ENCODE peak calls at places on chromosomes 6 and 20, in four cellular contexts. One of them, this sample, is unnamed.

GRCh38 chr20:36821964-36822437 is 48.4 kb upstream of the DSN1 start:
- DNase-seq in endodermal cell: peak; percentile 81
- DNase-seq in lower lobe of right lung: no peak
- DNase-seq in H9: no peak
- DNase-seq in this sample: no peak

GRCh38 chr20:38804243-38804642 is 1.3 kb upstream of the PPP1R16B start:
- DNase-seq in endodermal cell: no peak
- DNase-seq in lower lobe of right lung: no peak
- DNase-seq in H9: no peak
- DNase-seq in this sample: no peak

GRCh38 chr20:62587757-62588402 is 54.4 kb upstream of the SLCO4A1 start:
- DNase-seq in endodermal cell: peak; percentile 84
- DNase-seq in lower lobe of right lung: no peak
- DNase-seq in H9: no peak
- DNase-seq in this sample: peak; percentile 40

GRCh38 chr6:152380993-152381898 is 255.9 kb downstream of the SYNE1 start:
- DNase-seq in endodermal cell: no peak
- DNase-seq in lower lobe of right lung: peak; percentile 74
- DNase-seq in H9: peak; percentile 33
- DNase-seq in this sample: peak; percentile 98

GRCh38 chr20:17885544-17885943 is 83.0 kb downstream of the SNX5 start:
- DNase-seq in endodermal cell: no peak
- DNase-seq in lower lobe of right lung: no peak
- DNase-seq in H9: no peak
- DNase-seq in this sample: no peak

GRCh38 chr6:10347561-10348327 is 67.1 kb downstream of the TFAP2A start:
- DNase-seq in endodermal cell: no peak
- DNase-seq in lower lobe of right lung: no peak
- DNase-seq in H9: no peak
- DNase-seq in this sample: no peak

GRCh38 chr6:150687508-150687907 is 87.8 kb downstream of the PLEKHG1 start:
- DNase-seq in endodermal cell: no peak
- DNase-seq in lower lobe of right lung: no peak
- DNase-seq in H9: no peak
- DNase-seq in this sample: no peak

GRCh38 chr6:38349795-38350194 is 289.9 kb downstream of the BTBD9 start:
- DNase-seq in endodermal cell: no peak
- DNase-seq in lower lobe of right lung: no peak
- DNase-seq in H9: no peak
- DNase-seq in this sample: peak; percentile 60

GRCh38 chr6:138222901-138223546 is 4.7 kb upstream of the PBOV1 start:
- DNase-seq in endodermal cell: no peak
- DNase-seq in lower lobe of right lung: no peak
- DNase-seq in H9: no peak
- DNase-seq in this sample: no peak

GRCh38 chr6:96394727-96395126 is 126.9 kb upstream of the UFL1 start:
- DNase-seq in endodermal cell: no peak
- DNase-seq in lower lobe of right lung: no peak
- DNase-seq in H9: no peak
- DNase-seq in this sample: peak; percentile 2

DNA sequence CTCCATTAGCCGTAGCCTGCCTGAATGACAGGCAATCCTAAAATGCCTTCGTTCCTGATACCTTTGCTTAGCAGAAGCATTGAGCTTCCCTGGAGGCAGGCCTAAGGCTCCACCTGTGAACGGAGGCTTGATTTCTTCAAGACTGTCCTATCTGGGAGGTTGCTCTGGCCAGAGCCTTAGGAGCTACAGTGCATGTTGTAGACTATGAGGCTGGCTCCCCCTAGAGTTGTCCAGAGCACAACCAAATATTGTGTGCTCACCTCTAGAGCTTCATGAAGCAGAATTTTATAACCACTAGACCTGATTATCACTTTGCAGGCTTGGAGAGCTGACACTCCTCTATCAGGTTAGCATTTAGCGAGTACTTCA is 217.8 kb downstream of the MAFB start:
- DNase-seq in endodermal cell: peak; percentile 82
- DNase-seq in lower lobe of right lung: no peak
- DNase-seq in H9: peak; percentile 65
- DNase-seq in this sample: no peak
- TF ChIP-seq CTCF in endodermal cell: peak; percentile 80
- TF ChIP-seq CTCF in lower lobe of right lung: no peak
- TF ChIP-seq CTCF in H9: peak; percentile 69
- TF ChIP-seq CTCF in this sample: no peak

DNA sequence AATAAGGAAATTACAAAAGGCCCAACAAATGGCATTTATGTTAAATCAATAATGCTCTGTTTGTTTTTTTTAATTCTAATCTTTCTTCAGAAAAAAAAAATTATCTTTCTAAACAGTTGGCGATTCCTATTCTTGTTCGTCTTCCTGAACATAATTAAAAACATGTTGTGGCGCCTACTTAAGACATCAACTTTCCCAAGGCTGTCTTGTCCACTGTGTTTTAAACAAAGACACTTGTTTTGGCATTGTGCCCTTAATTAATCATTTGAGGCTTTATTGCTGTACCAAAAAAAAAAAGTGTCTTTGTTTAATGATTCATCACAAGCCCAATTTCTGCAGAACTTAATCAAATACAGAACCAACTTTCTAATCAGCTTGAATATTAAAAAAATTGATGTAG is 184.5 kb downstream of the ZNF217 start:
- DNase-seq in endodermal cell: no peak
- DNase-seq in lower lobe of right lung: no peak
- DNase-seq in H9: no peak
- DNase-seq in this sample: peak; percentile 4
- H3K4me1 ChIP-seq in endodermal cell: no peaks in the 10 kb centered on the region
- H3K4me1 ChIP-seq in lower lobe of right lung: peaks cover 14% of the 10 kb centered on the region
- H3K4me1 ChIP-seq in H9: peaks cover 4% of the 10 kb centered on the region
- H3K4me1 ChIP-seq in this sample: no peaks in the 10 kb centered on the region

DNA sequence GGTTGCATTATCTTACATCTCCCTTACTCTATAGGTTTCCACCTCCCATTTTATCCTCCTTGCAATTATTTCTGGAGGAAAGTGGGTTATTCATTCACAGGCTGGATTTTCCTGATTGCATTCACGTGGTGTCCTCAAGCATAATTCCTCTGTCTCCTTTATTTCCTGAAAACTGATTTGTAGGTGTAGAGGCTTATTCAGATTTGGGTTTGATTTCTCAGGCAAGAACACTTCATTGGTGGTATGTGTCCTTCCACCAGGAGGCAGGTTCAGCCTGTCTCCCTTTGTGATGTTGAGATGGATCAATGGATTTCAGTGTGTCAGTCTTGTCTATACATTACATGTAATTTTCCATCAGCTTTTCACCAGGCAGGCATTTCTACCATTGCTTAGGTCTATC is 17.3 kb downstream of the DNPH1 start:
- DNase-seq in endodermal cell: no peak
- DNase-seq in lower lobe of right lung: no peak
- DNase-seq in H9: no peak
- DNase-seq in this sample: no peak
- TF ChIP-seq CTCF in endodermal cell: peak; percentile 62
- TF ChIP-seq CTCF in lower lobe of right lung: no peak
- TF ChIP-seq CTCF in H9: peak; percentile 46
- TF ChIP-seq CTCF in this sample: no peak

GRCh38 chr6:52666523-52666922 is 4.4 kb upstream of the TMEM14A start:
- DNase-seq in endodermal cell: no peak
- DNase-seq in lower lobe of right lung: no peak
- DNase-seq in H9: no peak
- DNase-seq in this sample: no peak

GRCh38 chr6:52664991-52665686 is 5.8 kb upstream of the TMEM14A start:
- DNase-seq in endodermal cell: peak; percentile 51
- DNase-seq in lower lobe of right lung: no peak
- DNase-seq in H9: no peak
- DNase-seq in this sample: no peak

GRCh38 chr6:52663935-52664184 is 7.1 kb upstream of the TMEM14A start:
- DNase-seq in endodermal cell: no peak
- DNase-seq in lower lobe of right lung: no peak
- DNase-seq in H9: no peak
- DNase-seq in this sample: no peak

GRCh38 chr6:52663120-52663934 is 7.6 kb upstream of the TMEM14A start:
- DNase-seq in endodermal cell: peak; percentile 61
- DNase-seq in lower lobe of right lung: no peak
- DNase-seq in H9: no peak
- DNase-seq in this sample: peak; percentile 86

DNA sequence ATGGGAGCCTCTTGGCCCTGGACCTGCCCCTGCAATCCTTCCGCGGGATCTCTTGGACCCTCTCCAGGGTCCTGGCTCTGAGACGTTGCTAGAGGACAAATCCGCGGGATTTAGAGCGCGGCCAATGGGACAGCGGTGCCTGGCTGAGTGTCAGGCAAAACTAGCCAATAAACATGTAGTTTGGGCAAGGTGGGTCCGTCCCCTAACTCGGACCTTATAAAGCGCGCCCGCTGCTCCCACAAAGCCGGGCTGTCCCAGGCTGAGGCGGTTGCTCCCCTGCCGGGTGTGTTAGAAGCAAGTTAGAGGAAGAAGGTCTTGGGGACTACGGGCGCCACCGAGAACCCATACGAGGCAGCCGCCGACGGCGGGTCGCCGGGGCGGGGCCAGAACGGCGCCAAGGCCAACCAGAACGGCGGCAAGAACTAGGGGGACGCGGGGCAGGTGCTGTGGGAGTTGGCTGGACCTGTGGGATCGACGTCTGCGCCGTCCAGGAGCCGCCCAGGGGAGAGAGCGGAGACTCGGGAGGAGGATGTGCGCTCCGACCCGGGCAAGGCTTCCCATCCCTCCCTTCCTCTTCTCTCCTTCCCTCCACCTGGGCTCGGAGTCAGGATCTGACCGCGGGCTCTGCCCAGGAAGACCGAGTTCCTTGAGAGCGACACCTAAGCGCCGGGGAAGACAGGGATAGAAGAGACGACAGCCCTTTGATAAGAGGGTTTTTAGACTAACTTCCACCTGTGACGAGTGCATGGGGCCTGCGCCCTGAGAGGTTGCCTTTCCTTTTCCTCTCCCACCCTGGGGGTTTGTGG is 6.5 kb upstream of the TMEM14A start:
- DNase-seq in endodermal cell: peak; percentile 98
- DNase-seq in lower lobe of right lung: peak; percentile 91
- DNase-seq in H9: peak; percentile 98
- DNase-seq in this sample: peak; percentile 94
- H3K4me1 ChIP-seq in endodermal cell: peaks cover 7% of the 10 kb centered on the region
- H3K4me1 ChIP-seq in lower lobe of right lung: peaks cover 14% of the 10 kb centered on the region
- H3K4me1 ChIP-seq in H9: peaks cover 4% of the 10 kb centered on the region
- H3K4me1 ChIP-seq in this sample: no peaks in the 10 kb centered on the region

GRCh38 chr6:132259070-132259469 is 142.2 kb downstream of the MOXD1 start:
- DNase-seq in endodermal cell: peak; percentile 54
- DNase-seq in lower lobe of right lung: no peak
- DNase-seq in H9: no peak
- DNase-seq in this sample: peak; percentile 61
- TF ChIP-seq CTCF in endodermal cell: peak; percentile 69
- TF ChIP-seq CTCF in lower lobe of right lung: no peak
- TF ChIP-seq CTCF in H9: peak; percentile 60
- TF ChIP-seq CTCF in this sample: peak; percentile 38

GRCh38 chr6:52536424-52536916 is 40.4 kb downstream of the TRAM2 start:
- DNase-seq in endodermal cell: no peak
- DNase-seq in lower lobe of right lung: no peak
- DNase-seq in H9: no peak
- DNase-seq in this sample: no peak

GRCh38 chr6:52538252-52538905 is 38.5 kb downstream of the TRAM2 start:
- DNase-seq in endodermal cell: no peak
- DNase-seq in lower lobe of right lung: no peak
- DNase-seq in H9: no peak
- DNase-seq in this sample: no peak

GRCh38 chr6:52535711-52536423 is 41.0 kb downstream of the TRAM2 start:
- DNase-seq in endodermal cell: no peak
- DNase-seq in lower lobe of right lung: no peak
- DNase-seq in H9: no peak
- DNase-seq in this sample: no peak

GRCh38 chr6:52538921-52539354 is 37.9 kb downstream of the TRAM2 start:
- DNase-seq in endodermal cell: no peak
- DNase-seq in lower lobe of right lung: no peak
- DNase-seq in H9: no peak
- DNase-seq in this sample: peak; percentile 77

DNA sequence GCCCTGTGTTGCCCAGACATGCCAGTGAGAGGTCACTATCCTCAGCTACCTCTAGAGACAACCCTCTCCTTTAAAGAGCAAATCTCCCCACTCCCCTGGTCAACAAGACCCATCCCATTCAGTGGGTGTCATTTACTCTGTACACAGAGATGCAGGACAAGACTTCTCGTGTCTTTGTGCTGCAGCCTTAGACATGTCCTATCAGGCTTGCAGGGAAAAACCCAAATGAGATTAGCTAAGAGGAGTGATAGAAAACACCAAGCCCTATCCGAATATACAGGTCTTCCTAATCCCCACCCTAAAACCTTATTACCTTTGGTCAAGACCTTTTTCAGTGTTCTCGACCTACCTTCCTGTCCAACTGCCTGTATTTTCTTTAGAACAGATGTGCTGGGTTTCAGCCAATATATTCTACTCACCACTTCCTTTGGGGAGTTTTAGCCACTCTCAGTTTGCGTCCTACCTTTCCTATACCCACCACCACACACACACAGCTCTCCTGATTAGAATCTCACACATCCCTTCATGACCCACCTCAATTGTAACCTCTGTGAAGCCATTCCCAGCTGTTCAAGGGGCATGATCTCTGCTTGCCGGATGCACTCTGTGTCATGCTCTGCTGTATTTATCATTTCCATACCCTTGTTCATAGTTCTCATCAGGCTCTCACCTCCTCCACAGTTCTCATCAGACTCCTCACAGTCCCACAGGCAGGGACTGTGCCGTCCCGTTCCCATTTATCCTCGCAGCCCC is 39.7 kb downstream of the TRAM2 start:
- DNase-seq in endodermal cell: no peak
- DNase-seq in lower lobe of right lung: no peak
- DNase-seq in H9: no peak
- DNase-seq in this sample: peak; percentile 48
- H3K4me1 ChIP-seq in endodermal cell: peaks cover 9% of the 10 kb centered on the region
- H3K4me1 ChIP-seq in lower lobe of right lung: peaks cover 32% of the 10 kb centered on the region
- H3K4me1 ChIP-seq in H9: peaks cover 16% of the 10 kb centered on the region
- H3K4me1 ChIP-seq in this sample: peaks cover 49% of the 10 kb centered on the region

GRCh38 chr20:32236048-32236533 is 28.4 kb downstream of the POFUT1 start:
- DNase-seq in endodermal cell: no peak
- DNase-seq in lower lobe of right lung: no peak
- DNase-seq in H9: no peak
- DNase-seq in this sample: no peak
- TF ChIP-seq CTCF in endodermal cell: no peak
- TF ChIP-seq CTCF in lower lobe of right lung: no peak
- TF ChIP-seq CTCF in H9: no peak
- TF ChIP-seq CTCF in this sample: no peak

GRCh38 chr6:108632441-108632840 is 71.7 kb downstream of the FOXO3 start:
- DNase-seq in endodermal cell: no peak
- DNase-seq in lower lobe of right lung: no peak
- DNase-seq in H9: no peak
- DNase-seq in this sample: no peak
- H3K4me1 ChIP-seq in endodermal cell: no peaks in the 10 kb centered on the region
- H3K4me1 ChIP-seq in lower lobe of right lung: peaks cover 89% of the 10 kb centered on the region
- H3K4me1 ChIP-seq in H9: peaks cover 10% of the 10 kb centered on the region
- H3K4me1 ChIP-seq in this sample: peaks cover 8% of the 10 kb centered on the region